ENCODE peak calls at places on chromosomes 6 and 20, in four cellular contexts. O is stimulated activated CD4-positive, alpha-beta T cell treated with anti-CD3 and anti-CD28 coated beads, Interleukin-1b, Interleukin-23, amount 100 ng/mL, for 24 hours; L is type B pancreatic cell; X is small intestine. K is an unnamed sample.

GRCh38 chr6:25337004-25337403 is 57.8 kb downstream of the CARMIL1 start:
- DNase-seq in O (no peak), L (no peak), X (peak; percentile 85), K (no peak)

GRCh38 chr6:151205971-151206600 is 33.7 kb upstream of the AKAP12 start:
- DNase-seq in O (no peak), L (no peak), X (no peak), K (no peak)

GRCh38 chr20:12410783-12411182 is 493.1 kb downstream of the BTBD3 start:
- DNase-seq in O (no peak), L (no peak), X (no peak), K (no peak)

GRCh38 chr6:89542856-89543254 is 95.7 kb downstream of the LYRM2 start:
- DNase-seq in O (no peak), L (no peak), X (no peak), K (no peak)

GRCh38 chr6:162435071-162435470 is 292.5 kb downstream of the PRKN start:
- DNase-seq in O (no peak), L (no peak), X (no peak), K (no peak)

GRCh38 chr6:126716826-126717514 is 377.1 kb downstream of the CENPW start:
- DNase-seq in O (no peak), L (no peak), X (no peak), K (no peak)

GRCh38 chr6:148166339-148166949 is 176.2 kb upstream of the SASH1 start:
- DNase-seq in O (no peak), L (no peak), X (peak; percentile 58), K (peak; percentile 73)

GRCh38 chr20:21184810-21185209 is 58.9 kb downstream of the KIZ start:
- DNase-seq in O (no peak), L (no peak), X (no peak), K (no peak)

GRCh38 chr20:14612389-14612788 is 275.0 kb upstream of the FLRT3 start:
- DNase-seq in O (no peak), L (no peak), X (no peak), K (no peak)

GRCh38 chr20:47051936-47052566 is 157.4 kb downstream of the EYA2 start:
- DNase-seq in O (no peak), L (no peak), X (no peak), K (no peak)

GRCh38 chr6:139376604-139377218 is 2.3 kb upstream of the CITED2 start:
- DNase-seq in O (no peak), L (no peak), X (peak; percentile 66), K (peak; percentile 66)

GRCh38 chr6:45036101-45036500 is 292.0 kb upstream of the RUNX2 start:
- DNase-seq in O (no peak), L (no peak), X (no peak), K (no peak)

GRCh38 chr20:41956316-41957050 is 338.3 kb upstream of the CHD6 start:
- DNase-seq in O (no peak), L (no peak), X (peak; percentile 14), K (peak; percentile 53)

GRCh38 chr6:154956771-154957522 is 38.2 kb upstream of the TIAM2 start:
- DNase-seq in O (no peak), L (no peak), X (no peak), K (no peak)

GRCh38 chr6:77445214-77445613 is 18.1 kb downstream of the HTR1B start:
- DNase-seq in O (no peak), L (no peak), X (no peak), K (no peak)

GRCh38 chr6:170291271-170292110 is 613 bp upstream of the DLL1 start:
- DNase-seq in O (no peak), L (no peak), X (no peak), K (no peak)

GRCh38 chr6:41940759-41941279 is 789 bp downstream of the CCND3 start:
- DNase-seq in O (no peak), L (no peak), X (peak; percentile 46), K (peak; percentile 60)